ENCODE peak calls at places on chromosomes 5 and 9, in nine cellular contexts. U is brain microvascular endothelial cell, B is ovary, L is adrenal gland, F is left ventricle myocardium inferior, O is GM20000, R is fibroblast of pulmonary artery, H is stomach, D is dorsolateral prefrontal cortex. S is an unnamed sample.

GRCh38 chr5:69364414-69364813 is 4.9 kb downstream of the AK6 start:
- DNase-seq in D (no peak), H (no peak), B (no peak), F (no peak), U (peak; percentile 13), O (peak; percentile 25), R (peak; percentile 28), L (no peak), S (no peak)

GRCh38 chr9:34496149-34496712 is 26.6 kb downstream of the ENHO start:
- DNase-seq in L (no peak), F (no peak), H (no peak), U (no peak), O (no peak), D (no peak), B (no peak), R (peak; percentile 79), S (peak; percentile 37)

GRCh38 chr9:91886433-91887031 is 63.5 kb downstream of the ROR2 start:
- DNase-seq in R (no peak), F (no peak), D (no peak), U (no peak), H (no peak), B (no peak), O (no peak), L (no peak), S (no peak)

GRCh38 chr5:139847790-139848507 is 52.3 kb downstream of the PSD2 start:
- DNase-seq in B (peak; percentile 87), U (peak; percentile 25), D (peak; percentile 66), O (peak; percentile 87), F (peak; percentile 56), R (peak; percentile 6), L (peak; percentile 57), H (peak; percentile 67), S (peak; percentile 58)

GRCh38 chr5:104569621-104570020 is 1007.0 kb upstream of the NUDT12 start:
- DNase-seq in L (no peak), O (no peak), H (no peak), B (no peak), R (no peak), U (no peak), D (no peak), F (no peak), S (no peak)

GRCh38 chr5:159850192-159850573 is 66.1 kb upstream of the ADRA1B start:
- DNase-seq in O (no peak), H (no peak), B (no peak), R (peak; percentile 33), F (no peak), L (no peak), D (no peak), U (peak; percentile 49), S (no peak)

GRCh38 chr5:159668556-159668955 is 247.7 kb upstream of the ADRA1B start:
- DNase-seq in U (no peak), L (no peak), F (no peak), D (no peak), H (no peak), B (no peak), R (no peak), O (no peak), S (no peak)

GRCh38 chr9:112854657-112855056 is 36.0 kb downstream of the SLC46A2 start:
- DNase-seq in L (no peak), U (no peak), D (no peak), F (no peak), H (no peak), B (no peak), R (no peak), O (no peak), S (no peak)

GRCh38 chr9:93257808-93258331 is 73.9 kb downstream of the WNK2 start:
- DNase-seq in L (no peak), F (no peak), O (peak; percentile 18), H (peak; percentile 10), R (no peak), D (no peak), B (peak; percentile 12), U (no peak), S (peak; percentile 21)

GRCh38 chr9:37540634-37541033 is 35.5 kb downstream of the FBXO10 start:
- DNase-seq in F (peak; percentile 47), H (peak; percentile 65), B (no peak), R (no peak), L (no peak), U (no peak), D (peak; percentile 67), O (no peak), S (no peak)

GRCh38 chr9:113155911-113156559 is 5.2 kb downstream of the SLC31A2 start:
- DNase-seq in F (no peak), D (no peak), B (no peak), O (no peak), L (no peak), H (no peak), U (no peak), R (no peak), S (no peak)

DNA sequence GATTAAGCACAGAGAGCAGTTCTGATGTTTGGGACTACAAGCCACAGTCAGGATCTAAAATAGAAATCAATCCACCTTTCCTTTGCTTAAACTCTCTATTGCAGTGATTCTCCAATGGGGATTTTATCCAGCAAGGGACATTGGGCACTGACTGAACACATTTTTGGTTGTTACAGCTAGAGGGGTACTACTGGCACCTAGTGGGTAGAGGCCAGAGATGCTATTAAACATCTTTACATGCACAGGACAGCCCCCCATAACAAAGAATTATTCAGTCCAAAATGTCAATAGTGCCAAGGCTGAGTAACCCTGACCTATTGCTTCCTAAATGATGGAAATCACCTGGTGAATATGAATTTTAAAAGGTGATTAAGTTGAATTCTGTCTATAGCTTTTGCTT is 12.0 kb downstream of the ZNF622 start:
- DNase-seq in F (no peak), R (no peak), B (no peak), U (no peak), H (no peak), L (no peak), D (no peak), O (no peak), S (no peak)
- TF ChIP-seq CTCF in F (peak; percentile 47), R (no peak), B (no peak), U (peak; percentile 1), H (no peak), L (no peak), D (no peak), O (no peak), S (peak; percentile 17)

GRCh38 chr5:100623719-100624118 is 88.5 kb downstream of the FAM174A start:
- DNase-seq in O (peak; percentile 21), L (no peak), F (no peak), B (no peak), H (no peak), D (no peak), U (peak; percentile 38), R (peak; percentile 68), S (no peak)
- TF ChIP-seq CTCF in O (peak; percentile 43), L (peak; percentile 19), F (peak; percentile 56), B (no peak), H (no peak), D (peak; percentile 25), U (peak; percentile 62), R (peak; percentile 75), S (peak; percentile 84)

GRCh38 chr9:97847474-97848236 is 5.4 kb upstream of the FOXE1 start:
- DNase-seq in H (no peak), O (no peak), U (no peak), B (no peak), F (no peak), L (no peak), R (no peak), D (no peak), S (no peak)

GRCh38 chr9:97845130-97845529 is 7.9 kb upstream of the FOXE1 start:
- DNase-seq in F (no peak), B (no peak), D (no peak), L (no peak), O (no peak), R (peak; percentile 20), U (peak; percentile 63), H (no peak), S (no peak)

GRCh38 chr9:97845763-97846162 is 7.3 kb upstream of the FOXE1 start:
- DNase-seq in B (no peak), L (no peak), O (no peak), F (no peak), U (no peak), D (no peak), R (no peak), H (no peak), S (no peak)

GRCh38 chr9:97848237-97848581 is 4.8 kb upstream of the FOXE1 start:
- DNase-seq in H (no peak), F (no peak), R (no peak), B (no peak), D (no peak), U (no peak), L (no peak), O (no peak), S (no peak)

DNA sequence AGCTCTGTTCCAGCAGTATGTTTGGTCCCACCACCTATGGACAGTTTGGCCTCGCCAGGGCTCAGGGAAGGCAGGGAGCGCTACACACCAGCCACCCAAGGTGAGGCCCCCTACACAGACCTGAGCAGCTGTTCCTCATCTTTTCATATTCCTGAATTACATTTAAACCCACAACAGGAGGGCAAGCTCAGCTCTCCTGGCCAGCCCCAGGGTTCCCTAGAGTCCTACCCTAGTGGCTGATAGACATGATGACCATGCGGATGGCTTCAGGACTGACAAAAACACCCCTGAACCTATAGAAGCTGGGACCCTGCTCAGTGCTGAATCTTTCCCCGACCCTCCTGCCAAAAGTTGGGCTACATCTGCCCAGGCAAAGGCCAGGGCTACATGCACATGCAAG is 6.7 kb upstream of the FOXE1 start:
- DNase-seq in L (no peak), O (no peak), R (no peak), D (no peak), H (no peak), U (no peak), F (no peak), B (no peak), S (no peak)
- TF ChIP-seq CTCF in L (no peak), O (no peak), R (no peak), D (no peak), H (no peak), U (no peak), F (no peak), B (no peak), S (no peak)

GRCh38 chr5:177312649-177313181 is 1.0 kb upstream of the MXD3 start:
- DNase-seq in R (no peak), U (no peak), D (no peak), B (peak; percentile 47), F (no peak), O (no peak), H (no peak), L (no peak), S (peak; percentile 89)
- TF ChIP-seq CTCF in R (no peak), U (no peak), D (no peak), B (no peak), F (no peak), O (peak; percentile 23), H (no peak), L (no peak), S (no peak)

DNA sequence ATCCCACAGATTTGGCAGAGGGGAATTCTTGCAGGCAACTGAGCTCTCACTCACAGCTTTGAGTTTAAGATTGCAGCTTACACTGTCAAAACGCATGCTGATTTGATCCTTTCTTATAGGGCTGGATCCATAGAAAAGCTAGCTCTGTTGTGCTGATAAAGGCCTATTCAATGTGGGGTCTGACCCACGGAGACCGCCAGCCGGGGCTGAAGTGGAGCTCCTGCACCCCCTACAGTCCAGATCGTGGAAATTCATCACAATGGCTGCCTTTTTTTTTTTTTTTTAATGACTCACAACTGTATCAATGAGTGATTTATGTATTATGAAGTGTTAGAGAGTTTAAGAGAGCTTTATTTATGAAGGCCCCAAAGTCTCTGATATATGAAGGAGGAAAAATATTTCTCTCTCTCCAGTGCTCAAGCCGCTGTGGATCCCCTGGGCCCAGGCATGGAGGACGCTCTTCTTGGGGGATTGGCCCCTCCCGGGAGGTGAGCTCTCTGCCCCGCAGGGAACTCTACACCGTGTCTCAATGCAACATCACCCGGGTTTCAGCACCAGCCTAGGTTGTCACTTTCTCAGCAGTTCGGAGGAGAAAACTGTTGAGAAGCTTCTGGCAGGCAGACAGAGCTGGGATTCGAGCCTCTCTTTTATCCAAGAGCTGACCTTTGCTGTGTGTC is 700.2 kb downstream of the IRX1 start:
- DNase-seq in H (no peak), D (no peak), F (no peak), L (no peak), O (no peak), U (no peak), B (no peak), R (peak; percentile 12), S (no peak)
- TF ChIP-seq CTCF in H (no peak), D (peak; percentile 71), F (peak; percentile 67), L (no peak), O (no peak), U (no peak), B (no peak), R (peak; percentile 18), S (peak; percentile 75)